ENCODE peak calls at places on chromosomes 3 and 15, in eight cellular contexts. One of them, this sample, is unnamed.

GRCh38 chr3:194142156-194142910 is 6.4 kb downstream of the HES1 start:
- DNase-seq in HS-27A: no peak
- DNase-seq in HS-5: no peak
- DNase-seq in T-helper 1 cell: no peak
- DNase-seq in adrenal gland: peak
- DNase-seq in GM23338: no peak
- DNase-seq in activated naive CD8-positive, alpha-beta T cell treated with anti-CD3 and anti-CD28 coated beads, Interleukin-2, amount 50 U/mL, for 24 hours: no peak
- DNase-seq in SJCRH30: no peak
- DNase-seq in this sample: no peak

GRCh38 chr15:33021806-33022389 is 172.6 kb downstream of the FMN1 start:
- DNase-seq in HS-27A: no peak
- DNase-seq in HS-5: no peak
- DNase-seq in T-helper 1 cell: no peak
- DNase-seq in adrenal gland: peak
- DNase-seq in GM23338: peak
- DNase-seq in activated naive CD8-positive, alpha-beta T cell treated with anti-CD3 and anti-CD28 coated beads, Interleukin-2, amount 50 U/mL, for 24 hours: no peak
- DNase-seq in SJCRH30: peak
- DNase-seq in this sample: no peak

GRCh38 chr15:25171856-25172687 is 217.3 kb downstream of the SNRPN start:
- DNase-seq in HS-27A: no peak
- DNase-seq in HS-5: no peak
- DNase-seq in T-helper 1 cell: no peak
- DNase-seq in adrenal gland: no peak
- DNase-seq in GM23338: no peak
- DNase-seq in activated naive CD8-positive, alpha-beta T cell treated with anti-CD3 and anti-CD28 coated beads, Interleukin-2, amount 50 U/mL, for 24 hours: no peak
- DNase-seq in SJCRH30: peak
- DNase-seq in this sample: peak

GRCh38 chr3:160720123-160720746 is 35.8 kb upstream of the PPM1L start:
- DNase-seq in HS-27A: no peak
- DNase-seq in HS-5: no peak
- DNase-seq in T-helper 1 cell: no peak
- DNase-seq in adrenal gland: no peak
- DNase-seq in GM23338: peak
- DNase-seq in activated naive CD8-positive, alpha-beta T cell treated with anti-CD3 and anti-CD28 coated beads, Interleukin-2, amount 50 U/mL, for 24 hours: no peak
- DNase-seq in SJCRH30: no peak
- DNase-seq in this sample: no peak

GRCh38 chr3:72663429-72663828 is 184.8 kb downstream of the SHQ1 start:
- DNase-seq in HS-27A: no peak
- DNase-seq in HS-5: no peak
- DNase-seq in T-helper 1 cell: no peak
- DNase-seq in adrenal gland: no peak
- DNase-seq in GM23338: no peak
- DNase-seq in activated naive CD8-positive, alpha-beta T cell treated with anti-CD3 and anti-CD28 coated beads, Interleukin-2, amount 50 U/mL, for 24 hours: no peak
- DNase-seq in SJCRH30: peak
- DNase-seq in this sample: no peak

GRCh38 chr3:3189102-3189727 is 9.7 kb upstream of the CRBN start:
- DNase-seq in HS-27A: no peak
- DNase-seq in HS-5: no peak
- DNase-seq in T-helper 1 cell: no peak
- DNase-seq in adrenal gland: no peak
- DNase-seq in GM23338: no peak
- DNase-seq in activated naive CD8-positive, alpha-beta T cell treated with anti-CD3 and anti-CD28 coated beads, Interleukin-2, amount 50 U/mL, for 24 hours: no peak
- DNase-seq in SJCRH30: no peak
- DNase-seq in this sample: no peak

GRCh38 chr3:67654099-67654831 is at the start of gene SUCLG2:
- DNase-seq in HS-27A: peak
- DNase-seq in HS-5: peak
- DNase-seq in T-helper 1 cell: peak
- DNase-seq in adrenal gland: peak
- DNase-seq in GM23338: peak
- DNase-seq in activated naive CD8-positive, alpha-beta T cell treated with anti-CD3 and anti-CD28 coated beads, Interleukin-2, amount 50 U/mL, for 24 hours: peak
- DNase-seq in SJCRH30: peak
- DNase-seq in this sample: peak

GRCh38 chr3:30282052-30282708 is 324.2 kb upstream of the TGFBR2 start:
- DNase-seq in HS-27A: peak
- DNase-seq in HS-5: peak
- DNase-seq in T-helper 1 cell: no peak
- DNase-seq in adrenal gland: peak
- DNase-seq in GM23338: peak
- DNase-seq in activated naive CD8-positive, alpha-beta T cell treated with anti-CD3 and anti-CD28 coated beads, Interleukin-2, amount 50 U/mL, for 24 hours: no peak
- DNase-seq in SJCRH30: peak
- DNase-seq in this sample: no peak

GRCh38 chr3:52065264-52065756 is 8.9 kb upstream of the DUSP7 start:
- DNase-seq in HS-27A: no peak
- DNase-seq in HS-5: no peak
- DNase-seq in T-helper 1 cell: no peak
- DNase-seq in adrenal gland: no peak
- DNase-seq in GM23338: no peak
- DNase-seq in activated naive CD8-positive, alpha-beta T cell treated with anti-CD3 and anti-CD28 coated beads, Interleukin-2, amount 50 U/mL, for 24 hours: no peak
- DNase-seq in SJCRH30: no peak
- DNase-seq in this sample: no peak

GRCh38 chr3:116640119-116640518 is 69.5 kb upstream of the TUSC7 start:
- DNase-seq in HS-27A: no peak
- DNase-seq in HS-5: no peak
- DNase-seq in T-helper 1 cell: no peak
- DNase-seq in adrenal gland: no peak
- DNase-seq in GM23338: no peak
- DNase-seq in activated naive CD8-positive, alpha-beta T cell treated with anti-CD3 and anti-CD28 coated beads, Interleukin-2, amount 50 U/mL, for 24 hours: no peak
- DNase-seq in SJCRH30: no peak
- DNase-seq in this sample: no peak

GRCh38 chr15:100997442-100997841 is 78.3 kb downstream of the LRRK1 start:
- DNase-seq in HS-27A: no peak
- DNase-seq in HS-5: peak
- DNase-seq in T-helper 1 cell: no peak
- DNase-seq in adrenal gland: no peak
- DNase-seq in GM23338: no peak
- DNase-seq in activated naive CD8-positive, alpha-beta T cell treated with anti-CD3 and anti-CD28 coated beads, Interleukin-2, amount 50 U/mL, for 24 hours: no peak
- DNase-seq in SJCRH30: no peak
- DNase-seq in this sample: no peak

GRCh38 chr3:161355508-161355907 is 15.8 kb downstream of the SPTSSB start:
- DNase-seq in HS-27A: no peak
- DNase-seq in HS-5: no peak
- DNase-seq in T-helper 1 cell: no peak
- DNase-seq in adrenal gland: no peak
- DNase-seq in GM23338: no peak
- DNase-seq in activated naive CD8-positive, alpha-beta T cell treated with anti-CD3 and anti-CD28 coated beads, Interleukin-2, amount 50 U/mL, for 24 hours: no peak
- DNase-seq in SJCRH30: no peak
- DNase-seq in this sample: no peak

GRCh38 chr3:34219556-34219955 is 421.1 kb downstream of the PDCD6IP start:
- DNase-seq in HS-27A: no peak
- DNase-seq in HS-5: no peak
- DNase-seq in T-helper 1 cell: no peak
- DNase-seq in adrenal gland: no peak
- DNase-seq in GM23338: no peak
- DNase-seq in activated naive CD8-positive, alpha-beta T cell treated with anti-CD3 and anti-CD28 coated beads, Interleukin-2, amount 50 U/mL, for 24 hours: no peak
- DNase-seq in SJCRH30: no peak
- DNase-seq in this sample: no peak

GRCh38 chr3:61810953-61811497 is 249.7 kb downstream of the PTPRG start:
- DNase-seq in HS-27A: no peak
- DNase-seq in HS-5: no peak
- DNase-seq in T-helper 1 cell: no peak
- DNase-seq in adrenal gland: no peak
- DNase-seq in GM23338: no peak
- DNase-seq in activated naive CD8-positive, alpha-beta T cell treated with anti-CD3 and anti-CD28 coated beads, Interleukin-2, amount 50 U/mL, for 24 hours: no peak
- DNase-seq in SJCRH30: no peak
- DNase-seq in this sample: no peak